ENCODE peak calls at places on chromosomes 2 and 18, in six cellular contexts. V is activated B cell treated with CpG ODN at 0.5 μM for 24 hours, T is stomach, R is GM20000, A is heart right ventricle, M is heart left ventricle. J is an unnamed sample.

GRCh38 chr18:51668101-51668500 is 470.6 kb upstream of the MEX3C start:
- DNase-seq in T (peak; percentile 67), V (no peak), M (peak; percentile 26), A (peak; percentile 17), R (peak; percentile 46), J (no peak)

GRCh38 chr2:62826141-62826540 is 120.6 kb downstream of the EHBP1 start:
- DNase-seq in T (no peak), A (no peak), R (no peak), V (no peak), M (no peak), J (no peak)

GRCh38 chr2:12686708-12687107 is 30.0 kb upstream of the TRIB2 start:
- DNase-seq in V (no peak), M (no peak), R (no peak), A (no peak), T (no peak), J (no peak)

GRCh38 chr2:218033590-218034496 is 31.0 kb upstream of the TNS1 start:
- DNase-seq in T (no peak), M (no peak), A (no peak), V (no peak), R (peak; percentile 26), J (no peak)

GRCh38 chr2:85355521-85355920 is 952 bp downstream of the ELMOD3 start:
- DNase-seq in A (no peak), R (no peak), M (no peak), T (no peak), V (no peak), J (no peak)

GRCh38 chr2:211867845-211868361 is 670.7 kb downstream of the ERBB4 start:
- DNase-seq in R (peak; percentile 12), T (no peak), M (no peak), A (no peak), V (no peak), J (no peak)

GRCh38 chr2:42021490-42021889 is 26.3 kb upstream of the PKDCC start:
- DNase-seq in M (no peak), T (no peak), V (no peak), R (no peak), A (peak; percentile 21), J (no peak)

GRCh38 chr2:96158554-96158940 is 13.3 kb upstream of the DUSP2 start:
- DNase-seq in M (no peak), T (no peak), R (no peak), V (no peak), A (no peak), J (no peak)

GRCh38 chr2:102147935-102148334 is 5.4 kb downstream of the IL1R1 start:
- DNase-seq in R (no peak), M (no peak), T (no peak), V (no peak), A (no peak), J (no peak)

GRCh38 chr2:240932724-240933047 is 26.6 kb downstream of the CROCC2 start:
- DNase-seq in T (peak; percentile 14), R (no peak), A (no peak), M (no peak), V (no peak), J (no peak)

GRCh38 chr2:120732506-120733237 is 3.0 kb upstream of the GLI2 start:
- DNase-seq in M (no peak), V (no peak), T (no peak), R (no peak), A (peak; percentile 2), J (no peak)

GRCh38 chr2:24077535-24077877 is 1.4 kb upstream of the SF3B6 start:
- DNase-seq in T (no peak), V (no peak), M (no peak), R (no peak), A (no peak), J (no peak)

GRCh38 chr2:106098081-106098480 is 96.0 kb downstream of the UXS1 start:
- DNase-seq in T (no peak), V (no peak), M (no peak), R (no peak), A (no peak), J (no peak)

GRCh38 chr2:46377287-46377605 is 80.0 kb downstream of the EPAS1 start:
- DNase-seq in A (no peak), R (no peak), M (no peak), T (no peak), V (no peak), J (no peak)

GRCh38 chr2:164655336-164655735 is 34.1 kb upstream of the GRB14 start:
- DNase-seq in R (no peak), V (no peak), A (no peak), T (no peak), M (no peak), J (no peak)

GRCh38 chr2:134193006-134193405 is 60.9 kb upstream of the MGAT5 start:
- DNase-seq in V (no peak), T (no peak), R (no peak), A (no peak), M (no peak), J (no peak)

GRCh38 chr2:69554981-69555380 is 88.6 kb downstream of the AAK1 start:
- DNase-seq in M (no peak), R (peak; percentile 22), V (no peak), A (peak; percentile 10), T (no peak), J (no peak)

GRCh38 chr2:70903641-70904340 is 31.9 kb upstream of the ATP6V1B1 start:
- DNase-seq in M (no peak), V (no peak), T (no peak), A (no peak), R (no peak), J (no peak)

GRCh38 chr2:196750291-196750923 is 49.1 kb downstream of the GTF3C3 start:
- DNase-seq in T (no peak), A (no peak), M (no peak), V (no peak), R (no peak), J (peak; percentile 41)

GRCh38 chr18:45110577-45111506 is 430.2 kb downstream of the SETBP1 start:
- DNase-seq in V (no peak), R (no peak), T (no peak), A (peak; percentile 13), M (peak; percentile 29), J (no peak)

GRCh38 chr2:95349568-95350319 is 52.6 kb downstream of the KCNIP3 start:
- DNase-seq in R (no peak), T (peak; percentile 13), V (no peak), A (no peak), M (peak; percentile 13), J (no peak)

GRCh38 chr18:10197097-10197496 is 257.3 kb upstream of the APCDD1 start:
- DNase-seq in T (no peak), R (no peak), V (no peak), M (peak; percentile 62), A (peak; percentile 47), J (no peak)

GRCh38 chr2:45412754-45413379 is 198.2 kb downstream of the SRBD1 start:
- DNase-seq in T (no peak), V (no peak), A (no peak), M (no peak), R (no peak), J (no peak)

GRCh38 chr2:231662028-231662810 is 46.1 kb upstream of the PTMA start:
- DNase-seq in R (peak; percentile 98), V (peak; percentile 97), M (peak; percentile 97), T (peak; percentile 97), A (peak; percentile 96), J (no peak)

GRCh38 chr2:28991021-28991420 is 9.9 kb downstream of the TOGARAM2 start:
- DNase-seq in A (no peak), T (peak; percentile 36), R (no peak), M (no peak), V (no peak), J (no peak)

DNA sequence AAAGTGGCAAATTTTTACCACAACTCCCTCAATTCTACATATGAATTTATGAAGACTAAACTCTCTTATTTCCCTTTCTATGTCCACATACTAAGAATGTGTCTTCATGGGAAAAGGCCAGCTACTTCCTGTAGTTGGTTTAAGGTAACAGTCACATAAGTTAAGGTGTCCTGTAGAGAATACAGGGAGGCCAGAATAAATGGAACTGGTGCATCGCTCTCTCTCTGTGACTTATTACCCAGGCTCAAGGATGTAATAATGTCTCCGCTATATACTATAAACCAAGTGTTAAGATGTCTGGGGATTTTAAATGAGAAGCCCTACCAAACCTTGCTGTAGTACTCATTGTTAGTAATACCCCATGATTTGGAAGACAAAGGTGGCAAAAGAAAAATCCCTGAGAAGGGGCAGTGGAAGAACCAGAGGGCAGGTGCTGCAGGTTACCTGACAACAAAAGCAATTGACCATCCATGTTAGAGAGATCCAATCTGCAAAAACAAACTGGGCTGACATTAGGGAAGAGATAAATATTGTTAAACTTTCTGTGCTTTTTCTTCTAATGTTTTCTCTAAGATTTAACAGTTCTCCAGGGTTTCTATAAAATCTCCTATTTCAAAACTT is 372.8 kb downstream of the TMX3 start:
- DNase-seq in R (no peak), M (no peak), A (no peak), T (no peak), V (no peak), J (no peak)
- TF ChIP-seq CTCF in R (no peak), M (no peak), A (no peak), T (no peak), V (no peak), J (no peak)

DNA sequence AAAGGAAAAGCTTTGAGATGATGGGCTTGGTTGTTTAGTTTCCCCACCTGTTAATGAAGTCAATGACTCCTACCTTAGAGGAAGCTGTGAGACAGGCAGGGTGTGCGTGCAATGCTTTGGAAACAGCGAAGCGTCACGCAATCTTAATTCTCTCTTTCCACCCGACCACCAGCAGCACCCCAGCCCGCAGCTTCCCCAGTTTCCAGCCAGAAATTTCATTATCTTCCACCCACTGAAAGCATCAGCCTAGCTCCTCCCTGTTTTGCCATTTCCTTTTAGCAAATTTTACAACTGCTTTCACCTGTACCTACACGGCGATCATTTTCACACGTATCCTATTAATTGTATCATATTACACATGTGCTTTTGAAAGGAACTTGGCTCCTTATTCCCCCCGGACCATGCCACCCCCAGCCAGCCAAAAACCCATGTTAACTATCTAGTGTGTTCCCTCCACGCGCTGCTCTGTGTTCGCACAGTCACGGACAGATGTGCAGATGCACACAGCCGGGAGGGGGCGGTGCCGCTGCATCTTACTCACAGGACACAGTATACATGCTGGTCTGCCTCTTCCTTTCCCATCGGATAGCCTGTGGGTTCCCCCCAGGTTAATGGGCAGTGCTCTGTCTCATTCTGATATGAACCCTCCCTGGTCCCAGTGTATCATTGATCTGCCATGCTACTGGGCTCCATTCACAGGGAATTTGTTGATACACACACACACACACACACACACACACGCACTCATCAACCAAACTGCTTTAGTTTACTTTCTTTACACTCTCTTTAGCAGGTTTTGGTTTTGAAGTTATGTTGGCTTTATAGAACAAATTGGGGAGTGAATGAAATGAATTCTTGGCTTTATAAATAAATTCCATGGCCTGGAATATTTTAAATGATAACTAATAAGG is 22.4 kb downstream of the CYP27C1 start:
- DNase-seq in T (peak; percentile 69), M (no peak), A (peak; percentile 46), V (no peak), R (no peak), J (no peak)
- TF ChIP-seq CTCF in T (no peak), M (peak; percentile 8), A (peak; percentile 53), V (no peak), R (peak; percentile 25), J (peak; percentile 88)

GRCh38 chr2:75551434-75551833 is 9.3 kb downstream of the EVA1A start:
- DNase-seq in T (no peak), M (no peak), R (no peak), A (no peak), V (no peak), J (no peak)
- TF ChIP-seq CTCF in T (no peak), M (no peak), R (no peak), A (no peak), V (no peak), J (no peak)

DNA sequence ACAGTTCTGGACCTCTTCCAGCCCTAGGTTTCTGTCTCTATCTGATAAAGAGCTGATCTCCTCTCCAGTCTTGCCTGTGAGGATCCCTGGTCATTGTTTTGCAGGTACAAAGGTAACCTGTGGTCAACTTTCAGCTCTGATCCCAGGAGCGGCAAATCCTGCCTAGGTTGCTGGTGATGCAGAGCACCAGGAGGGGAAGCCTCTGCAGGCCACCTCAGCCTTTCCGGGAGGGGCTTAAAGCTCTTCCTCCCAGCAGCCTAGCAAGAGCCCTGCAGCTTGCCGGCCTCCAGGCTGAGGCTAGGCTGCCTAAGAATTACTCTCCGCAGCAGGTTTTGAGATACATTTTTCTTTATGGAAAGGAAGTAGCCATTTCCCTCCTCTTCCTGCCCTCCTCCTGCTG is 69.9 kb upstream of the WIPF1 start:
- DNase-seq in A (no peak), M (no peak), V (no peak), R (no peak), T (no peak), J (no peak)
- TF ChIP-seq CTCF in A (no peak), M (no peak), V (no peak), R (no peak), T (no peak), J (no peak)

J was measured in D721Med.